ENCODE peak calls at places on chromosomes 4 and X, in six cellular contexts. U is CD8-positive, alpha-beta T cell; O is GM12878; F is SK-N-SH; Y is tibial artery; M is PC-9. Z is an unnamed sample. For H3K4me1 and H3K9me3, the result is how much of the 10 kb centered on the place peaks cover.

GRCh38 chr4:114286275-114286674 is 306.8 kb upstream of the ARSJ start:
- DNase-seq in U (no peak), O (no peak), F (no peak), Y (no peak), M (no peak), Z (no peak)

GRCh38 chr4:15410750-15411149 is 17.1 kb upstream of the C1QTNF7 start:
- DNase-seq in U (peak), O (no peak), F (peak), Y (no peak), M (no peak), Z (no peak)

GRCh38 chr4:159280442-159281172 is 177.7 kb downstream of the RAPGEF2 start:
- DNase-seq in U (no peak), O (no peak), F (no peak), Y (no peak), M (no peak), Z (no peak)

GRCh38 chrX:134870419-134870818 is 120.4 kb upstream of the SMIM10 start:
- DNase-seq in U (no peak), O (no peak), F (no peak), Y (no peak), M (no peak), Z (no peak)

GRCh38 chr4:112270643-112271484 is 14.8 kb downstream of the TIFA start:
- DNase-seq in U (no peak), O (no peak), F (no peak), Y (no peak), M (no peak), Z (no peak)

GRCh38 chrX:55908685-55909212 is 191.2 kb downstream of the RRAGB start:
- DNase-seq in U (no peak), O (no peak), F (no peak), Y (no peak), M (peak), Z (peak)

GRCh38 chr4:109826719-109827118 is 1.1 kb upstream of the RRH start:
- DNase-seq in U (no peak), O (no peak), F (peak), Y (no peak), M (no peak), Z (no peak)

GRCh38 chr4:161573836-161574235 is 590.0 kb downstream of the FSTL5 start:
- DNase-seq in U (no peak), O (no peak), F (no peak), Y (no peak), M (no peak), Z (no peak)

GRCh38 chr4:9409793-9410192 is 34.4 kb upstream of the DEFB131A start:
- DNase-seq in U (no peak), O (no peak), F (no peak), Y (no peak), M (no peak), Z (no peak)

GRCh38 chr4:95059630-95060029 is 301.9 kb downstream of the BMPR1B start:
- DNase-seq in U (no peak), O (no peak), F (peak), Y (no peak), M (no peak), Z (no peak)
- H3K4me1 ChIP-seq in U (under half), O (under half), F (under half), Y (under half), M (under half), Z (under half)

GRCh38 chr4:75495489-75495888 is 18.7 kb downstream of the RCHY1 start:
- DNase-seq in U (no peak), O (no peak), F (no peak), Y (no peak), M (no peak), Z (no peak)

GRCh38 chr4:75484195-75484594 is 30.0 kb downstream of the RCHY1 start:
- DNase-seq in U (no peak), O (no peak), F (no peak), Y (no peak), M (no peak), Z (no peak)

GRCh38 chr4:75494563-75494962 is 19.6 kb downstream of the RCHY1 start:
- DNase-seq in U (no peak), O (no peak), F (no peak), Y (no peak), M (no peak), Z (no peak)

GRCh38 chr4:75490155-75490554 is 24.0 kb downstream of the RCHY1 start:
- DNase-seq in U (no peak), O (no peak), F (no peak), Y (no peak), M (no peak), Z (no peak)
- TF ChIP-seq CTCF in U (no peak), O (no peak), F (peak), Y (peak), M (peak), Z (peak)

GRCh38 chr4:172649143-172649542 is 519.5 kb upstream of the GALNT7 start:
- DNase-seq in U (no peak), O (no peak), F (no peak), Y (no peak), M (no peak), Z (no peak)
- H3K9me3 ChIP-seq in U (under half), O (under half), F (under half), Y (under half), M (under half), Z (under half)

DNA sequence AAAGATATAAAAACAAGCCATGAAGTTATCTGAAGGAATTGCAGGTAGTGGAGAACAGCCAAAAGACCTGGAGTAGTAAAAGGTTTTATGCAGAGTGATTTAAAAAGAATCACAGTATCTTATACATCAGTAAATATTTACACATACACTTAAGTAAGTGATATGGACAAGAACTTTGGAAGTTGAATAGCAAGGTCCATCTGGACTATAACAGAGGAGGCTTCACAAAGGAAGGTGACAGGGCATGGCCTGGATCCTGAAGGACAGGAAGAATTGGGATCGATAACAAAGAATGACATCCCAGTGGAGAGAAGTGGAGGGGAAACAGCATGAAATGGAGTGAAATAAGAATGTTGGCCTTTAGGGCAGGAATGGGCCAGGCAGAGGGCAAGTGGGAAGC is 46.2 kb downstream of the TET2 start:
- DNase-seq in U (no peak), O (no peak), F (no peak), Y (no peak), M (no peak), Z (no peak)
- H3K4me1 ChIP-seq in U (under half), O (half or more), F (half or more), Y (under half), M (under half), Z (under half)

GRCh38 chr4:41232406-41232805 is 18.1 kb upstream of the APBB2 start:
- DNase-seq in U (no peak), O (no peak), F (no peak), Y (no peak), M (no peak), Z (no peak)
- TF ChIP-seq CTCF in U (no peak), O (peak), F (no peak), Y (no peak), M (no peak), Z (no peak)

DNA sequence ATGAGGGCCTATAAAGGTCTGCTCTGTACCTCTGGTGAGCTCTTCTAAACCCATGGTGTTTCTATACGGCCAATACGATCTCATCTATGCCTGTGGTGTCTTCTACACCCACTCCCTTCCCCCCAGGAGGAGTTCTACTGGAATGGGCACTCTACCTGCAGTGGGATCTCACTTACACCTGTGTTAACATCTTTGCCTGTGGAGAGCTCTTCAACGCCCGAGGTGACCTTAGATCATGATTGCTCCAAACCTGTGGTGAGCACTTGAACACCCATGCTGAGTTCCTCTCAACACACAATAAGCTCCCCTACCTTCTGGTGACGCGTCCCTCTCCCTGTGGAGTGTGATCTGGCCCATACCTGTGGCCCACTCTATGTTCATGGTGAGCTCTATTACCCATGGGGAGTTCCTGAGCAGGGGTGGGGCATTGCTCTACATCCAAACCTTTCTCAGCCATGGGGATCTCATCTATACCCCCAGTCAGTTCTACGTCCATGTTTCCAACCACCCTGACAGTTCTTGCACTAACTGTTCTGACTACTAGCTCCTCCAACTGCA is 48.6 kb downstream of the BCOR start:
- DNase-seq in U (no peak), O (no peak), F (no peak), Y (no peak), M (no peak), Z (no peak)
- H3K9me3 ChIP-seq in U (under half), O (under half), F (under half), Y (under half), M (under half), Z (half or more)

GRCh38 chr4:8283161-8283560 is 13.6 kb downstream of the HTRA3 start:
- DNase-seq in U (no peak), O (no peak), F (no peak), Y (no peak), M (no peak), Z (peak)
- H3K4me1 ChIP-seq in U (under half), O (under half), F (under half), Y (under half), M (under half), Z (under half)

GRCh38 chrX:21354725-21355124 is 19.5 kb upstream of the CNKSR2 start:
- DNase-seq in U (no peak), O (no peak), F (no peak), Y (no peak), M (no peak), Z (no peak)
- TF ChIP-seq CTCF in U (no peak), O (peak), F (no peak), Y (no peak), M (peak), Z (no peak)